ENCODE peak calls at places on chromosomes 5 and 9, in eight cellular contexts. L, D, C, I, U, B, A and F are unnamed samples.

GRCh38 chr9:126491256-126491879 is 122.4 kb upstream of the LMX1B start:
- DNase-seq in U (peak), B (no peak), L (peak), C (peak), D (peak), I (no peak), A (peak), F (peak)

GRCh38 chr9:129584136-129584535 is 36.8 kb downstream of the C9orf50 start:
- DNase-seq in B (peak), A (peak), I (peak), D (peak), C (peak), L (peak), U (peak), F (peak)

GRCh38 chr5:170283296-170283695 is 14.3 kb downstream of the LCP2 start:
- DNase-seq in U (no peak), C (no peak), L (no peak), D (no peak), B (no peak), I (no peak), A (no peak), F (no peak)

GRCh38 chr5:119315516-119315949 is 40.3 kb upstream of the TNFAIP8 start:
- DNase-seq in A (no peak), D (peak), C (no peak), L (peak), B (no peak), I (no peak), U (peak), F (peak)

GRCh38 chr9:110890416-110890815 is 147.9 kb downstream of the LPAR1 start:
- DNase-seq in C (no peak), I (no peak), D (no peak), A (no peak), B (no peak), L (no peak), U (no peak), F (no peak)

GRCh38 chr9:120715331-120715924 is 1.2 kb upstream of the MEGF9 start:
- DNase-seq in A (no peak), D (no peak), L (no peak), U (peak), I (no peak), B (peak), C (peak), F (no peak)

GRCh38 chr9:104572612-104573011 is 3.6 kb downstream of the OR13C8 start:
- DNase-seq in A (no peak), B (no peak), I (no peak), C (no peak), D (no peak), U (no peak), L (no peak), F (no peak)

GRCh38 chr5:177996660-177997318 is 747 bp upstream of the PROP1 start:
- DNase-seq in B (no peak), L (no peak), A (no peak), I (no peak), C (no peak), U (no peak), D (no peak), F (no peak)

GRCh38 chr9:130042406-130042930 is 521 bp downstream of the FNBP1 start:
- DNase-seq in I (no peak), D (peak), C (no peak), B (no peak), L (no peak), A (no peak), U (no peak), F (no peak)

GRCh38 chr5:55071413-55071812 is 31.0 kb upstream of the GZMA start:
- DNase-seq in L (no peak), D (no peak), C (no peak), U (peak), I (no peak), B (no peak), A (no peak), F (no peak)

GRCh38 chr5:37619353-37619752 is 220.5 kb downstream of the GDNF start:
- DNase-seq in U (no peak), I (no peak), D (no peak), L (no peak), C (peak), A (no peak), B (no peak), F (no peak)

GRCh38 chr5:167442922-167443321 is 848.5 kb upstream of the WWC1 start:
- DNase-seq in A (no peak), B (no peak), D (no peak), I (no peak), U (no peak), C (no peak), L (no peak), F (no peak)

GRCh38 chr5:154364845-154365244 is 81.0 kb upstream of the SAP30L start:
- DNase-seq in I (no peak), L (no peak), D (no peak), B (no peak), U (no peak), A (no peak), C (no peak), F (no peak)

DNA sequence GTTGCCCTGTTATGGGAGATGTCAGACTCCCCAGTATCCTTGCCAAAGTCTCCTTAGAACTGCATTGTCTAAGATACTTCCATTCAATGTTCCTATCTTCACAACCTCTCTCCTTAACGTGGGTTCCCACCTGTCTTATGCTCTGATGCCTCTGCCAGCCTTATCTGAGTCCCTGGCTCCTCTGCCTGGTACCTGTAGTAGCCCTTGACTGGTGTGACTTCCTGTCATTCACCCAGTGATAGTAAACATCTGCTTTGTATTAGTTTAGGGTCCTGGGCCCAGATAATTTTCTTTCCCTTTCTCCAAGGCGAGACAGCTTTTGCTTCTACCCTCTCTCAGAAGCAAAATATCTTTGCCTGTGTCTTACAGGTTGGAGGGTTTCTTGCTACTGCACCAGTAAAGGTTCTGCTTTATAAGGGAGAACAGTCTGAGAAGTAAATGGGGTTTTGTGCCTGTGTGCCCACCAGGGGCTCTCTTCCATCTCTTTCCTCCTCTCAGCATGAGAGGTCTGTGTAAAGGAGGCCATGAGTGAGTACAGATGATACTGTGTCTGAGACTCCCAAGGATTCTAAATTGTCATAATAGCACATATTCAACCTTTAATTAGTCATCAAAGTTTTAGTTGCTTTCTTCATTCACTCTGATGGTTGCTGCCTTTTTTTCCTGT is 220.8 kb downstream of the PRR16 start:
- DNase-seq in A (no peak), I (no peak), B (no peak), C (no peak), D (peak), U (peak), L (no peak), F (no peak)
- TF ChIP-seq CTCF in A (no peak), I (no peak), B (no peak), C (peak), D (peak), U (peak), L (no peak), F (no peak)

DNA sequence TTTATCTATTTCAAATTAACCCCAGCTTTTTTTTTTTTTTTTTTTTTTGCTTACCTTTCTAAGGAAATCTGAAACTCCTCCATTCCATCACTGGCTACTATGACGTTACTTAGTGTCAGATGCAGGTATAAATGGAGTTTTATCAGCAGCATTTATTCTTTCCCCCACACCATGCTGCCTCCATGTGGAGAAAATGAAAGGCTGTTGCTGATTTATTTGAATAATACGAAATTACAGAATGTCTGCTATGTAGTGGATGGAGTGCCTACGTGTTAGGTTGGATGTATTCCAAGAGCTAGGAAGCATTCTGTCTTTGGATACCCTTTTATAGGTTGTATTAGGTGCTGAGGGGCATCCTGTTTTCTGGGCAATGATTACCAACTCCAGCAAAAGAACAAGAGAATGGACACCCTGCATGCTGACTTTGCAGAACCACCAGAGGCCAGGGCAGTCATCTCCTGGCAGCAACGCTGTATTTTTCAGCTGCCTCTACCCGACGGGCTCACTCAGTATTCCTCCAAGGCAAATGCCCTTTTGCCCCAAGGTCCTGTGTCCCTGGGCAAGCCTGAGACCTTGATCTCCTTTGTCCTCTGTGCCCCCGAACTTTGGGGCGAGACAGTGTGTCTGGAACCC is 199.5 kb downstream of the ALDH1A1 start:
- DNase-seq in U (no peak), B (no peak), L (no peak), I (no peak), D (no peak), A (no peak), C (peak), F (no peak)
- TF ChIP-seq CTCF in U (peak), B (no peak), L (no peak), I (no peak), D (no peak), A (no peak), C (peak), F (peak)

GRCh38 chr5:137753227-137753985 is 757 bp downstream of the HNRNPA0 start:
- DNase-seq in A (peak), B (peak), C (no peak), U (peak), L (no peak), I (no peak), D (peak), F (peak)

GRCh38 chr5:137753986-137754235 is 252 bp downstream of the HNRNPA0 start:
- DNase-seq in A (no peak), I (no peak), L (no peak), C (no peak), U (no peak), D (no peak), B (no peak), F (no peak)

GRCh38 chr5:137754236-137754960 is at the start of gene HNRNPA0:
- DNase-seq in A (peak), U (peak), B (peak), L (peak), C (peak), I (peak), D (peak), F (peak)

GRCh38 chr5:137752873-137753226 is 1.3 kb downstream of the HNRNPA0 start:
- DNase-seq in D (peak), U (no peak), L (peak), B (no peak), C (no peak), I (peak), A (peak), F (peak)

DNA sequence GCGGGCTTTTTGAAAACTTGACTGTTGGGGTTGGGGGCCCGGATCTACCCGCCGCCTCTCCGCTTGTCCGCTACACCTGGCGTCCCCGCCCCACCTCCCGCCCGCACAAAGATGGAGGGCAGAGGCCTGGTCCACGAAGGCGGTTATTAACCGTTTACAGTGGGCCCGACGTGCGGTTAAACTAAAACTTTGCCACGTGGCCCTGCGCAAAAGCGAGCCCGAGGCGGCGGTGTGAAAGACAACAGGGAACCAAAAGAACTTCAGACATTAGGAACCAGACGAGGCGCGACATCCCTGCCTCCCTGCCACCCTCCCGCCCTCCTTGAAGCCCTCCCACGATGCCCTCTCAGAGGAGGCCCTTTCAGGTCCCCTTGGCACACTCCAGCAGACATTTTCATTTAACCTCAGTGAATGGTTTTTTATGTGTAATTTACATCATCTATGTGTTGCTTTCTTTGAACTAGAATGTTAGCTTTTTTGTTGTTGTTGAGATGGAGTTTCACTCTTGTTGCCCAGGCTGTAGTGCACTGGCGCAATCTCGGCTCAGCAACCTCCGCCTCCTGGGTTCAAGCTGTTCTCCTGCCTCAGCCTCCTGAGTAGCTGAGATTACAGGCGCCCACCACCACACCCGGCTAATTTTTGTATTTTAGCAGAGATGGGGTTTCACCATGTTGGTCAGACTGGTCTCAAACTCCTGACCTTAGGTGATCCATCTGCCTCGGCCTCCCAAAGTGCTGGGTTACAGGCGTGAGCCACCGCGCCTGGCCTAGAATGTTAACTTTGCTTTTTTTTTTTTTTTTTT is 999 bp upstream of the HNRNPA0 start:
- DNase-seq in A (no peak), L (no peak), C (no peak), I (no peak), B (no peak), D (no peak), U (no peak), F (no peak)
- TF ChIP-seq CTCF in A (no peak), L (no peak), C (no peak), I (no peak), B (no peak), D (peak), U (no peak), F (no peak)

GRCh38 chr5:172093965-172094364 is 87.5 kb upstream of the FBXW11 start:
- DNase-seq in I (no peak), B (no peak), L (no peak), U (no peak), C (no peak), D (no peak), A (no peak), F (no peak)
- TF ChIP-seq CTCF in I (no peak), B (no peak), L (no peak), U (no peak), C (no peak), D (no peak), A (no peak), F (no peak)

DNA sequence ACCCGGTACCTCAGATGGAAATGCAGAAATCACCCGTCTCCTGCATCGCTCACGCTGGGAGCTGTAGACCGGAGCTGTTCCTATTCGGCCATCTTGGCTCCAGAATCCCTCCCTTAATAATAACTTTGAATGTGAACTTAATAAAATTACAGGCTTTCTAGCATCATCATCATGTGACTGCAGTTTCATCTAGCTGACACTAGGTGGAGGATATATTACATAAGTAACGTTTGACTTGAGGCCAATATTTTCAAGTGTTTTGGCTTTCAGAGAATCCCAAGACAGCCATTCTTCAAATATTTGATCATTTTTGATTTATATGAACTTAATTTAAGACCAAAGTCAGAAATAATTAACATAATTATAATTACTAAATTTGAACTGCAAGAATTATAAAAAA is 474.9 kb upstream of the CDH10 start:
- DNase-seq in U (no peak), C (no peak), I (no peak), L (no peak), B (no peak), D (peak), A (no peak), F (peak)
- TF ChIP-seq CTCF in U (peak), C (no peak), I (no peak), L (no peak), B (no peak), D (peak), A (no peak), F (peak)

GRCh38 chr5:86596476-86596875 is 21.3 kb upstream of the COX7C start:
- DNase-seq in I (no peak), C (no peak), L (no peak), D (no peak), U (no peak), A (no peak), B (no peak), F (no peak)
- TF ChIP-seq CTCF in I (no peak), C (no peak), L (no peak), D (no peak), U (no peak), A (no peak), B (no peak), F (no peak)